ENCODE peak calls at places on chromosomes 13 and 19, in four cellular contexts. One of them, this sample, is unnamed.

GRCh38 chr13:20305587-20305986 is 73.5 kb upstream of the GJB6 start:
- DNase-seq in astrocyte of the spinal cord: no peak
- DNase-seq in stimulated activated CD4-positive, alpha-beta T cell treated with anti-CD3 and anti-CD28 coated beads, Interleukin-1b, Interleukin-23, amount 100 ng/mL, for 4 hours: no peak
- DNase-seq in GOT3: no peak
- DNase-seq in this sample: no peak

GRCh38 chr13:82627183-82627582 is 1255.1 kb downstream of the SLITRK1 start:
- DNase-seq in GOT3: no peak
- DNase-seq in astrocyte of the spinal cord: peak
- DNase-seq in stimulated activated CD4-positive, alpha-beta T cell treated with anti-CD3 and anti-CD28 coated beads, Interleukin-1b, Interleukin-23, amount 100 ng/mL, for 4 hours: no peak
- DNase-seq in this sample: peak

GRCh38 chr13:79482271-79482970 is 1.5 kb downstream of the NDFIP2 start:
- DNase-seq in stimulated activated CD4-positive, alpha-beta T cell treated with anti-CD3 and anti-CD28 coated beads, Interleukin-1b, Interleukin-23, amount 100 ng/mL, for 4 hours: no peak
- DNase-seq in astrocyte of the spinal cord: peak
- DNase-seq in GOT3: no peak
- DNase-seq in this sample: no peak

GRCh38 chr13:114161644-114162532 is 17.2 kb upstream of the CFAP97D2 start:
- DNase-seq in GOT3: no peak
- DNase-seq in stimulated activated CD4-positive, alpha-beta T cell treated with anti-CD3 and anti-CD28 coated beads, Interleukin-1b, Interleukin-23, amount 100 ng/mL, for 4 hours: no peak
- DNase-seq in astrocyte of the spinal cord: no peak
- DNase-seq in this sample: no peak

GRCh38 chr19:43639507-43640423 is at the start of gene CADM4:
- DNase-seq in GOT3: no peak
- DNase-seq in stimulated activated CD4-positive, alpha-beta T cell treated with anti-CD3 and anti-CD28 coated beads, Interleukin-1b, Interleukin-23, amount 100 ng/mL, for 4 hours: peak
- DNase-seq in astrocyte of the spinal cord: no peak
- DNase-seq in this sample: no peak

GRCh38 chr19:32677657-32678056 is 2.0 kb downstream of the RGS9BP start:
- DNase-seq in GOT3: no peak
- DNase-seq in astrocyte of the spinal cord: no peak
- DNase-seq in stimulated activated CD4-positive, alpha-beta T cell treated with anti-CD3 and anti-CD28 coated beads, Interleukin-1b, Interleukin-23, amount 100 ng/mL, for 4 hours: no peak
- DNase-seq in this sample: no peak

GRCh38 chr13:105863300-105863699 is 672.2 kb downstream of the EFNB2 start:
- DNase-seq in GOT3: no peak
- DNase-seq in astrocyte of the spinal cord: no peak
- DNase-seq in stimulated activated CD4-positive, alpha-beta T cell treated with anti-CD3 and anti-CD28 coated beads, Interleukin-1b, Interleukin-23, amount 100 ng/mL, for 4 hours: no peak
- DNase-seq in this sample: no peak

GRCh38 chr13:25455146-25455545 is 83.4 kb downstream of the ATP8A2 start:
- DNase-seq in stimulated activated CD4-positive, alpha-beta T cell treated with anti-CD3 and anti-CD28 coated beads, Interleukin-1b, Interleukin-23, amount 100 ng/mL, for 4 hours: no peak
- DNase-seq in astrocyte of the spinal cord: no peak
- DNase-seq in GOT3: no peak
- DNase-seq in this sample: no peak

GRCh38 chr19:35495107-35496064 is 5.1 kb upstream of the KRTDAP start:
- DNase-seq in GOT3: peak
- DNase-seq in astrocyte of the spinal cord: peak
- DNase-seq in stimulated activated CD4-positive, alpha-beta T cell treated with anti-CD3 and anti-CD28 coated beads, Interleukin-1b, Interleukin-23, amount 100 ng/mL, for 4 hours: peak
- DNase-seq in this sample: no peak

GRCh38 chr13:100330662-100331061 is 241.8 kb downstream of the PCCA start:
- DNase-seq in GOT3: no peak
- DNase-seq in astrocyte of the spinal cord: peak
- DNase-seq in stimulated activated CD4-positive, alpha-beta T cell treated with anti-CD3 and anti-CD28 coated beads, Interleukin-1b, Interleukin-23, amount 100 ng/mL, for 4 hours: no peak
- DNase-seq in this sample: no peak

GRCh38 chr19:33488826-33489225 is 32.8 kb downstream of the PEPD start:
- DNase-seq in stimulated activated CD4-positive, alpha-beta T cell treated with anti-CD3 and anti-CD28 coated beads, Interleukin-1b, Interleukin-23, amount 100 ng/mL, for 4 hours: no peak
- DNase-seq in GOT3: no peak
- DNase-seq in astrocyte of the spinal cord: no peak
- DNase-seq in this sample: no peak

GRCh38 chr13:27476943-27477681 is 26.7 kb upstream of the MTIF3 start:
- DNase-seq in GOT3: no peak
- DNase-seq in stimulated activated CD4-positive, alpha-beta T cell treated with anti-CD3 and anti-CD28 coated beads, Interleukin-1b, Interleukin-23, amount 100 ng/mL, for 4 hours: peak
- DNase-seq in astrocyte of the spinal cord: peak
- DNase-seq in this sample: no peak

GRCh38 chr19:31497709-31498108 is 148.5 kb upstream of the TSHZ3 start:
- DNase-seq in GOT3: no peak
- DNase-seq in stimulated activated CD4-positive, alpha-beta T cell treated with anti-CD3 and anti-CD28 coated beads, Interleukin-1b, Interleukin-23, amount 100 ng/mL, for 4 hours: no peak
- DNase-seq in astrocyte of the spinal cord: no peak
- DNase-seq in this sample: no peak

GRCh38 chr19:4208385-4209094 is 20.8 kb upstream of the EBI3 start:
- DNase-seq in astrocyte of the spinal cord: peak
- DNase-seq in stimulated activated CD4-positive, alpha-beta T cell treated with anti-CD3 and anti-CD28 coated beads, Interleukin-1b, Interleukin-23, amount 100 ng/mL, for 4 hours: no peak
- DNase-seq in GOT3: no peak
- DNase-seq in this sample: no peak

GRCh38 chr19:42271045-42271419 is 2.0 kb downstream of the CIC start:
- DNase-seq in astrocyte of the spinal cord: no peak
- DNase-seq in stimulated activated CD4-positive, alpha-beta T cell treated with anti-CD3 and anti-CD28 coated beads, Interleukin-1b, Interleukin-23, amount 100 ng/mL, for 4 hours: no peak
- DNase-seq in GOT3: no peak
- DNase-seq in this sample: no peak

GRCh38 chr19:46716013-46716671 is 772 bp downstream of the PRKD2 start:
- DNase-seq in astrocyte of the spinal cord: no peak
- DNase-seq in GOT3: no peak
- DNase-seq in stimulated activated CD4-positive, alpha-beta T cell treated with anti-CD3 and anti-CD28 coated beads, Interleukin-1b, Interleukin-23, amount 100 ng/mL, for 4 hours: no peak
- DNase-seq in this sample: no peak

GRCh38 chr19:7680606-7681335 is at the start of gene TRAPPC5:
- DNase-seq in astrocyte of the spinal cord: peak
- DNase-seq in stimulated activated CD4-positive, alpha-beta T cell treated with anti-CD3 and anti-CD28 coated beads, Interleukin-1b, Interleukin-23, amount 100 ng/mL, for 4 hours: peak
- DNase-seq in GOT3: peak
- DNase-seq in this sample: peak

GRCh38 chr13:89936256-89936655 is 1411.2 kb upstream of the MIR17HG start:
- DNase-seq in GOT3: no peak
- DNase-seq in astrocyte of the spinal cord: no peak
- DNase-seq in stimulated activated CD4-positive, alpha-beta T cell treated with anti-CD3 and anti-CD28 coated beads, Interleukin-1b, Interleukin-23, amount 100 ng/mL, for 4 hours: no peak
- DNase-seq in this sample: no peak

GRCh38 chr13:32164622-32165268 is 133.2 kb downstream of the FRY start:
- DNase-seq in stimulated activated CD4-positive, alpha-beta T cell treated with anti-CD3 and anti-CD28 coated beads, Interleukin-1b, Interleukin-23, amount 100 ng/mL, for 4 hours: no peak
- DNase-seq in GOT3: no peak
- DNase-seq in astrocyte of the spinal cord: peak
- DNase-seq in this sample: peak

GRCh38 chr19:14091885-14092462 is 1.4 kb upstream of the SAMD1 start:
- DNase-seq in stimulated activated CD4-positive, alpha-beta T cell treated with anti-CD3 and anti-CD28 coated beads, Interleukin-1b, Interleukin-23, amount 100 ng/mL, for 4 hours: no peak
- DNase-seq in GOT3: no peak
- DNase-seq in astrocyte of the spinal cord: no peak
- DNase-seq in this sample: no peak

This sample was measured in astrocyte of the cerebellum.